ENCODE peak calls at places on chromosomes 11 and 22, in nine cellular contexts. G, P, T, K, D, R, H, I and O are unnamed samples.

GRCh38 chr11:117220999-117221774 is 10.7 kb downstream of the PCSK7 start:
- DNase-seq in G (no peak), P (no peak), T (no peak), K (no peak), D (no peak), R (no peak), H (no peak), I (no peak), O (no peak)

GRCh38 chr22:19109198-19110063 is 12.8 kb downstream of the DGCR2 start:
- DNase-seq in G (peak), P (peak), T (no peak), K (peak), D (peak), R (no peak), H (no peak), I (no peak), O (no peak)

GRCh38 chr11:72930011-72930410 is 115.8 kb downstream of the ATG16L2 start:
- DNase-seq in G (no peak), P (no peak), T (peak), K (no peak), D (peak), R (no peak), H (no peak), I (peak), O (no peak)

GRCh38 chr22:44091021-44091721 is 67.1 kb downstream of the PARVB start:
- DNase-seq in G (no peak), P (no peak), T (no peak), K (peak), D (no peak), R (no peak), H (no peak), I (no peak), O (no peak)

GRCh38 chr11:48034926-48035876 is 54.8 kb downstream of the PTPRJ start:
- DNase-seq in G (no peak), P (peak), T (no peak), K (no peak), D (peak), R (no peak), H (no peak), I (no peak), O (no peak)

GRCh38 chr11:4368286-4368685 is at the start of gene OR52B4:
- DNase-seq in G (no peak), P (no peak), T (no peak), K (no peak), D (no peak), R (no peak), H (no peak), I (no peak), O (no peak)

GRCh38 chr22:21642584-21643448 is 714 bp downstream of the SDF2L1 start:
- DNase-seq in G (peak), P (peak), T (peak), K (peak), D (peak), R (no peak), H (no peak), I (no peak), O (no peak)

GRCh38 chr11:62614275-62614674 is 1.2 kb downstream of the ROM1 start:
- DNase-seq in G (no peak), P (no peak), T (no peak), K (peak), D (no peak), R (no peak), H (no peak), I (no peak), O (no peak)

GRCh38 chr22:18133452-18133851 is 16.5 kb upstream of the USP18 start:
- DNase-seq in G (no peak), P (no peak), T (no peak), K (no peak), D (peak), R (no peak), H (no peak), I (peak), O (no peak)

GRCh38 chr22:36744791-36745190 is 31.1 kb downstream of the IFT27 start:
- DNase-seq in G (no peak), P (peak), T (no peak), K (no peak), D (no peak), R (no peak), H (no peak), I (no peak), O (no peak)

GRCh38 chr11:38814670-38815069 is 2216.6 kb upstream of the RAG2 start:
- DNase-seq in G (no peak), P (no peak), T (no peak), K (no peak), D (no peak), R (peak), H (no peak), I (no peak), O (no peak)

GRCh38 chr11:108973402-108974119 is 308.7 kb downstream of the DDX10 start:
- DNase-seq in G (no peak), P (no peak), T (no peak), K (no peak), D (peak), R (peak), H (peak), I (no peak), O (no peak)

GRCh38 chr22:25700996-25701815 is 40.8 kb upstream of the MYO18B start:
- DNase-seq in G (no peak), P (no peak), T (no peak), K (no peak), D (peak), R (no peak), H (peak), I (peak), O (no peak)

GRCh38 chr11:65382804-65383368 is 440 bp upstream of the SLC25A45 start:
- DNase-seq in G (no peak), P (no peak), T (peak), K (no peak), D (peak), R (no peak), H (no peak), I (no peak), O (no peak)

GRCh38 chr11:33712436-33712835 is 11.8 kb upstream of the C11orf91 start:
- DNase-seq in G (no peak), P (no peak), T (no peak), K (no peak), D (no peak), R (no peak), H (no peak), I (no peak), O (no peak)

GRCh38 chr11:1875093-1875785 is 16.5 kb downstream of the PRR33 start:
- DNase-seq in G (no peak), P (peak), T (peak), K (no peak), D (no peak), R (no peak), H (no peak), I (no peak), O (no peak)

GRCh38 chr11:126843096-126843495 is 157.5 kb downstream of the KIRREL3 start:
- DNase-seq in G (no peak), P (no peak), T (no peak), K (no peak), D (no peak), R (no peak), H (no peak), I (no peak), O (no peak)

GRCh38 chr22:38774496-38775166 is 18.8 kb upstream of the SUN2 start:
- DNase-seq in G (no peak), P (no peak), T (no peak), K (no peak), D (no peak), R (no peak), H (no peak), I (no peak), O (no peak)

GRCh38 chr22:39003165-39003638 is 10.9 kb upstream of the APOBEC3C start:
- DNase-seq in G (peak), P (peak), T (no peak), K (peak), D (peak), R (peak), H (peak), I (peak), O (peak)

GRCh38 chr11:9315078-9315688 is 790 bp upstream of the TMEM41B start:
- DNase-seq in G (no peak), P (no peak), T (peak), K (no peak), D (no peak), R (no peak), H (no peak), I (no peak), O (no peak)

GRCh38 chr11:112113539-112114457 is 27.1 kb downstream of the SDHD start:
- DNase-seq in G (peak), P (no peak), T (peak), K (no peak), D (peak), R (no peak), H (peak), I (peak), O (peak)

GRCh38 chr11:1832181-1832988 is 2.4 kb upstream of the SYT8 start:
- DNase-seq in G (peak), P (peak), T (no peak), K (peak), D (peak), R (no peak), H (no peak), I (no peak), O (peak)

GRCh38 chr22:25161017-25161915 is 38.4 kb upstream of the CRYBB3 start:
- DNase-seq in G (no peak), P (no peak), T (no peak), K (no peak), D (no peak), R (no peak), H (no peak), I (no peak), O (no peak)

GRCh38 chr11:100785148-100785983 is 98.3 kb downstream of the ARHGAP42 start:
- DNase-seq in G (no peak), P (no peak), T (no peak), K (no peak), D (no peak), R (no peak), H (no peak), I (no peak), O (no peak)

GRCh38 chr11:112634551-112634950 is 326.7 kb upstream of the NCAM1 start:
- DNase-seq in G (no peak), P (no peak), T (no peak), K (no peak), D (peak), R (no peak), H (no peak), I (no peak), O (no peak)

GRCh38 chr11:28833670-28834069 is 725.5 kb downstream of the METTL15 start:
- DNase-seq in G (no peak), P (no peak), T (no peak), K (no peak), D (peak), R (peak), H (peak), I (peak), O (no peak)

GRCh38 chr11:27864046-27865025 is 164.1 kb upstream of the BDNF start:
- DNase-seq in G (no peak), P (no peak), T (peak), K (no peak), D (peak), R (no peak), H (no peak), I (no peak), O (peak)